ENCODE peak calls at places on chromosomes 13 and 19, in eight cellular contexts. Z, I, K, Q, S, F, H and D are unnamed samples.

GRCh38 chr19:48629599-48630288 is 7.4 kb downstream of the DBP start:
- DNase-seq in Q (peak; percentile 99), H (peak; percentile 62), I (peak; percentile 92), F (peak; percentile 59), Z (no peak), K (no peak), S (no peak), D (no peak)

GRCh38 chr19:13060233-13060963 is 42.3 kb downstream of the LYL1 start:
- DNase-seq in Z (peak; percentile 44), S (no peak), H (peak; percentile 71), F (peak; percentile 62), Q (no peak), I (peak; percentile 55), K (peak; percentile 28), D (no peak)

GRCh38 chr13:40984670-40985366 is 34.3 kb downstream of the ELF1 start:
- DNase-seq in I (no peak), F (no peak), Q (no peak), K (no peak), S (no peak), Z (no peak), H (no peak), D (no peak)

GRCh38 chr13:51768378-51768921 is 35.5 kb downstream of the DHRS12 start:
- DNase-seq in S (no peak), I (no peak), Z (no peak), H (no peak), F (no peak), K (no peak), Q (peak; percentile 78), D (no peak)

GRCh38 chr13:110916671-110917142 is 1.8 kb upstream of the ANKRD10 start:
- DNase-seq in Q (no peak), K (no peak), Z (no peak), I (no peak), S (no peak), F (no peak), H (no peak), D (no peak)

GRCh38 chr19:3407556-3408516 is 41.5 kb downstream of the NFIC start:
- DNase-seq in I (no peak), Z (no peak), F (no peak), K (no peak), Q (no peak), S (no peak), H (peak; percentile 57), D (no peak)

GRCh38 chr19:49684251-49684982 is 5.0 kb upstream of the ADM5 start:
- DNase-seq in S (no peak), F (peak; percentile 50), H (no peak), I (no peak), Q (peak; percentile 75), Z (no peak), K (no peak), D (no peak)

GRCh38 chr19:18321729-18322091 is 1.2 kb downstream of the LSM4 start:
- DNase-seq in Z (no peak), K (no peak), Q (no peak), F (peak; percentile 17), I (no peak), H (no peak), S (no peak), D (no peak)

GRCh38 chr19:49165111-49165750 is 7.6 kb downstream of the TRPM4 start:
- DNase-seq in Z (no peak), Q (peak; percentile 29), K (no peak), S (no peak), H (no peak), F (no peak), I (no peak), D (no peak)

GRCh38 chr19:12983091-12983490 is 12.2 kb upstream of the NFIX start:
- DNase-seq in K (no peak), Q (no peak), I (no peak), H (no peak), S (no peak), Z (no peak), F (no peak), D (no peak)

GRCh38 chr13:47964863-47965262 is 36.2 kb downstream of the SUCLA2 start:
- DNase-seq in K (no peak), I (no peak), F (no peak), H (no peak), S (no peak), Q (no peak), Z (no peak), D (no peak)

GRCh38 chr13:113659337-113659736 is 1.3 kb upstream of the ATP4B start:
- DNase-seq in F (no peak), I (no peak), H (no peak), K (no peak), S (no peak), Z (no peak), Q (no peak), D (no peak)

GRCh38 chr19:37874784-37875183 is 31.6 kb downstream of the WDR87 start:
- DNase-seq in H (no peak), F (no peak), Z (no peak), K (no peak), Q (peak; percentile 81), S (no peak), I (no peak), D (no peak)

GRCh38 chr19:7916137-7916907 is 1.7 kb downstream of the TGFBR3L start:
- DNase-seq in S (peak; percentile 42), K (no peak), Q (peak; percentile 71), H (no peak), Z (peak; percentile 54), F (no peak), I (no peak), D (peak; percentile 51)
- TF ChIP-seq CTCF in S (no peak), K (no peak), Q (peak; percentile 31), H (no peak), Z (peak; percentile 16), F (no peak), I (no peak), D (no peak)

GRCh38 chr19:39356073-39356472 is 13.9 kb downstream of the SAMD4B start:
- DNase-seq in H (no peak), Q (no peak), F (no peak), I (no peak), S (no peak), Z (no peak), K (no peak), D (no peak)
- TF ChIP-seq CTCF in H (no peak), Q (no peak), F (no peak), I (no peak), S (no peak), Z (no peak), K (no peak), D (no peak)

DNA sequence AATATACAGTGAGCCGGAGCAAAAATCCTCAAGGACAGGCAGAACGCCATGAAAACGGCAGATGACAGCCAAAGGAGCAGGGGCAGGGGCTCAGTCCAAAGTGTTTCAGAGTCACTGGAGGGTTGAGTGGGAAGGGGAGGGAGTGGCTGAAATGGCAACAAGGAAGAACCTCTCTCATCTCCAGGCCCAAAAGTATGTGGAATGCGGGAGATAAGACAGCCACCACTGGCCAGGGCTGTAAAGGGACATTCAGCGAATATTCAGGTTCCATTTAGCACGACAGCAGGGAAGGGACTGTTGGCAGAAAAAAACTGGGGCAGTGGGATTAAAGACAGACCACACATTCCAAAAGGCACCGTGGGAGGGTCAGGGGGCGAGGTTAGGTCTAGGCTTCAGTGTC is 48.4 kb downstream of the USPL1 start:
- DNase-seq in S (no peak), I (no peak), Q (peak; percentile 39), K (no peak), H (no peak), F (peak; percentile 19), Z (no peak), D (no peak)
- TF ChIP-seq CTCF in S (no peak), I (no peak), Q (no peak), K (no peak), H (no peak), F (no peak), Z (no peak), D (no peak)

GRCh38 chr19:5891572-5891937 is 12.0 kb downstream of the NDUFA11 start:
- DNase-seq in F (no peak), I (no peak), Z (no peak), H (no peak), K (no peak), Q (no peak), S (no peak), D (no peak)

GRCh38 chr19:5892772-5893275 is 10.8 kb downstream of the NDUFA11 start:
- DNase-seq in Z (no peak), H (no peak), F (no peak), Q (no peak), K (no peak), S (no peak), I (no peak), D (no peak)

GRCh38 chr19:5893907-5894703 is 9.5 kb downstream of the NDUFA11 start:
- DNase-seq in K (no peak), Z (no peak), Q (no peak), H (peak; percentile 66), I (no peak), S (no peak), F (peak; percentile 59), D (no peak)

GRCh38 chr19:5893296-5893903 is 10.2 kb downstream of the NDUFA11 start:
- DNase-seq in Q (no peak), S (no peak), F (no peak), H (no peak), Z (no peak), I (no peak), K (no peak), D (no peak)

GRCh38 chr19:5891938-5892771 is 11.4 kb downstream of the NDUFA11 start:
- DNase-seq in S (no peak), H (peak; percentile 57), I (peak; percentile 48), Q (peak; percentile 66), K (peak; percentile 63), F (peak; percentile 69), Z (peak; percentile 70), D (no peak)
- TF ChIP-seq CTCF in S (peak; percentile 41), H (peak; percentile 69), I (peak; percentile 60), Q (peak; percentile 88), K (peak; percentile 80), F (peak; percentile 73), Z (peak; percentile 95), D (peak; percentile 54)

GRCh38 chr19:41895745-41896580 is 13.0 kb downstream of the ARHGEF1 start:
- DNase-seq in H (no peak), Q (peak; percentile 64), F (no peak), Z (peak; percentile 51), K (no peak), S (no peak), I (no peak), D (no peak)

GRCh38 chr19:41892173-41892902 is 9.4 kb downstream of the ARHGEF1 start:
- DNase-seq in F (no peak), I (no peak), K (no peak), S (no peak), H (no peak), Q (no peak), Z (no peak), D (peak; percentile 17)

GRCh38 chr19:41896581-41896942 is 13.6 kb downstream of the ARHGEF1 start:
- DNase-seq in H (no peak), F (no peak), K (no peak), Q (no peak), S (no peak), Z (no peak), I (no peak), D (no peak)

GRCh38 chr19:41894350-41894749 is 11.4 kb downstream of the ARHGEF1 start:
- DNase-seq in S (no peak), Q (no peak), I (no peak), H (no peak), K (no peak), F (no peak), Z (no peak), D (no peak)

DNA sequence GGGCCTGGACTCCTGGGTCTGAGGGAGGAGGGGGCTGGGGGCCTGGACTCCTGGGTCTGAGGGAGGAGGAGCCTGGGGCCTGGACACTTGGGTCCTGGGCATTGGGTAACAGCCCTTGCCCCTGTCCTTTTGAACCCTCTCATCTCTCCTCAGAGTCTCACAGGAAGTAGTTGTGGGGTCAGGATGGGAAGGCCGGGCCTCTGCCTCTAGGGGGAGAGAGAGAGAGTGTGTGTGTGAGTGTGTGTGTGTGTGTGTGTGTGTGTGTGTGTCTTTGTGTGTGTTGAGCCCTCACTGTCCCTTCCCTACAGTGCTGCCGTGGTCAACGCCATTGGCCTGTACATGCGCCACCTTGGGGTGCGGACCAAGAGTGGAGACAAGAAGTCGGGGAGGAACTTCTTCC is 10.9 kb downstream of the ARHGEF1 start:
- DNase-seq in I (no peak), Q (peak; percentile 63), K (no peak), H (no peak), F (no peak), Z (no peak), S (no peak), D (no peak)
- TF ChIP-seq CTCF in I (no peak), Q (peak; percentile 58), K (no peak), H (no peak), F (peak; percentile 39), Z (peak; percentile 23), S (no peak), D (no peak)